ENCODE peak calls at places on chromosome 6, in four cellular contexts. O, J, G and E are unnamed samples.

GRCh38 chr6:39816744-39817143 is 24.6 kb downstream of the DAAM2 start:
- DNase-seq in O (no peak), J (peak), G (no peak), E (no peak)

GRCh38 chr6:31321820-31322219 is 35.2 kb downstream of the HLA-B start:
- DNase-seq in O (peak), J (no peak), G (no peak), E (peak)

GRCh38 chr6:146990821-146991798 is 213.1 kb upstream of the STXBP5 start:
- DNase-seq in O (no peak), J (peak), G (no peak), E (no peak)

GRCh38 chr6:53679446-53679933 is 13.9 kb upstream of the KLHL31 start:
- DNase-seq in O (peak), J (peak), G (peak), E (peak)

GRCh38 chr6:90811596-90812226 is 224.8 kb upstream of the MAP3K7 start:
- DNase-seq in O (no peak), J (no peak), G (no peak), E (no peak)

GRCh38 chr6:73121421-73121993 is 103.8 kb downstream of the KHDC1L start:
- DNase-seq in O (no peak), J (peak), G (no peak), E (peak)

GRCh38 chr6:2909718-2910117 is 6.6 kb upstream of the SERPINB9 start:
- DNase-seq in O (peak), J (peak), G (no peak), E (no peak)

GRCh38 chr6:69019832-69020231 is 384.8 kb downstream of the ADGRB3 start:
- DNase-seq in O (no peak), J (peak), G (no peak), E (peak)

GRCh38 chr6:81696505-81696904 is 56.0 kb downstream of the TENT5A start:
- DNase-seq in O (no peak), J (peak), G (no peak), E (no peak)

GRCh38 chr6:4608361-4609115 is 167.7 kb upstream of the CDYL start:
- DNase-seq in O (no peak), J (no peak), G (no peak), E (no peak)

GRCh38 chr6:38349795-38350194 is 289.9 kb downstream of the BTBD9 start:
- DNase-seq in O (no peak), J (peak), G (no peak), E (peak)

GRCh38 chr6:28263946-28264345 is 3.0 kb upstream of the ZSCAN26 start:
- DNase-seq in O (no peak), J (peak), G (no peak), E (no peak)

GRCh38 chr6:53530346-53530745 is 14.6 kb downstream of the GCLC start:
- DNase-seq in O (peak), J (peak), G (no peak), E (peak)

GRCh38 chr6:30646450-30647038 is 389 bp upstream of the C6orf136 start:
- DNase-seq in O (peak), J (no peak), G (peak), E (peak)

GRCh38 chr6:157613011-157613522 is 210.0 kb upstream of the SNX9 start:
- DNase-seq in O (no peak), J (peak), G (no peak), E (no peak)

GRCh38 chr6:166597711-166598440 is 11.4 kb upstream of the RAMACL start:
- DNase-seq in O (no peak), J (no peak), G (no peak), E (no peak)

GRCh38 chr6:124819340-124819739 is 142.9 kb upstream of the RNF217 start:
- DNase-seq in O (no peak), J (peak), G (no peak), E (no peak)

GRCh38 chr6:137402143-137402542 is 92.1 kb downstream of the OLIG3 start:
- DNase-seq in O (no peak), J (no peak), G (no peak), E (no peak)

GRCh38 chr6:112007805-112008204 is 46.1 kb upstream of the CCN6 start:
- DNase-seq in O (no peak), J (peak), G (no peak), E (no peak)

GRCh38 chr6:89311853-89312531 is 3.1 kb downstream of the GABRR2 start:
- DNase-seq in O (peak), J (peak), G (peak), E (peak)

GRCh38 chr6:142935553-142936517 is 9.1 kb downstream of the HIVEP2 start:
- DNase-seq in O (no peak), J (no peak), G (no peak), E (no peak)

GRCh38 chr6:73455865-73456629 is 4.0 kb upstream of the CGAS start:
- DNase-seq in O (no peak), J (peak), G (no peak), E (no peak)

GRCh38 chr6:154766993-154767392 is 33.8 kb downstream of the SCAF8 start:
- DNase-seq in O (no peak), J (peak), G (no peak), E (no peak)

GRCh38 chr6:71287038-71287437 is 1.6 kb upstream of the OGFRL1 start:
- DNase-seq in O (no peak), J (peak), G (no peak), E (no peak)

GRCh38 chr6:25788305-25788922 is 33.9 kb downstream of the SLC17A4 start:
- DNase-seq in O (peak), J (peak), G (peak), E (peak)

GRCh38 chr6:131510094-131510493 is 62.9 kb upstream of the ARG1 start:
- DNase-seq in O (peak), J (no peak), G (no peak), E (peak)

GRCh38 chr6:21999012-21999528 is 297.8 kb downstream of the PRL start:
- DNase-seq in O (no peak), J (peak), G (no peak), E (peak)

GRCh38 chr6:127554435-127555006 is 22.5 kb upstream of the C6orf58 start:
- DNase-seq in O (peak), J (peak), G (no peak), E (peak)

GRCh38 chr6:129647044-129647443 is 62.9 kb downstream of the ARHGAP18 start:
- DNase-seq in O (no peak), J (no peak), G (no peak), E (no peak)

GRCh38 chr6:161143663-161144430 is 130.0 kb downstream of the AGPAT4 start:
- DNase-seq in O (peak), J (no peak), G (no peak), E (no peak)

GRCh38 chr6:9540126-9540525 is 874.7 kb downstream of the TFAP2A start:
- DNase-seq in O (no peak), J (peak), G (no peak), E (no peak)

GRCh38 chr6:7165002-7165735 is 57.4 kb downstream of the RREB1 start:
- DNase-seq in O (no peak), J (peak), G (no peak), E (peak)

GRCh38 chr6:118377711-118378414 is 170.2 kb upstream of the PLN start:
- DNase-seq in O (peak), J (no peak), G (peak), E (peak)

GRCh38 chr6:96877151-96877550 is 20.5 kb downstream of the NDUFAF4 start:
- DNase-seq in O (no peak), J (no peak), G (no peak), E (no peak)

GRCh38 chr6:100504786-100505737 is 40.3 kb upstream of the SIM1 start:
- DNase-seq in O (no peak), J (peak), G (no peak), E (peak)

GRCh38 chr6:7172605-7173185 is 64.9 kb downstream of the RREB1 start:
- DNase-seq in O (no peak), J (peak), G (no peak), E (no peak)

GRCh38 chr6:22025468-22026159 is 271.2 kb downstream of the PRL start:
- DNase-seq in O (peak), J (peak), G (peak), E (peak)

GRCh38 chr6:87375315-87375714 is 30.7 kb downstream of the C6orf163 start:
- DNase-seq in O (no peak), J (no peak), G (no peak), E (no peak)

GRCh38 chr6:152532556-152533422 is 104.4 kb downstream of the SYNE1 start:
- DNase-seq in O (no peak), J (no peak), G (no peak), E (no peak)
- H3K56ac ChIP-seq in O (no peak), J (no peak), G (no peak), E (no peak)

GRCh38 chr6:52190409-52190808 is 4.2 kb downstream of the IL17A start:
- DNase-seq in O (no peak), J (no peak), G (no peak), E (no peak)
- H3K56ac ChIP-seq in O (no peak), J (no peak), G (no peak), E (no peak)

GRCh38 chr6:17602888-17603287 is 2.8 kb downstream of the FAM8A1 start:
- DNase-seq in O (no peak), J (no peak), G (no peak), E (no peak)
- H3K56ac ChIP-seq in O (no peak), J (no peak), G (no peak), E (no peak)

DNA sequence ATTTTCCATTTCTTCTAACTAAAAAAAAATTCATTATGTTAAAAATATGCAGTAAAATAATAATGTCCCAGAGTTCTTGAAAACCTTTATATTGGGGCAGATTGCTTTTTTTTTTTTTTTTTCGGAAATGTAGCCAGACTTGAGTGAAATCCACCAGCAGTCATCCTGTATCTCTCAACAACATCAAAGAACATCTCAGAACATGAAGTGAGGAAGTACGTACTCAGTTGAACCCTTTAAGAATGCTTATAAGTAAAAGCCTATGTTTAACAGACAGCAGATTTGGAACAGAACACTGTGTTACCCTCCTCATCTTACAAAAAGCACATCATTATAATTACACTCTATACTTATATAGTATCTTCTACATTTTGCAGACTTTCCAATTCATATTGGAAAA is 51.0 kb upstream of the SUPT3H start:
- DNase-seq in O (no peak), J (no peak), G (no peak), E (no peak)
- H3K56ac ChIP-seq in O (no peak), J (no peak), G (no peak), E (no peak)

GRCh38 chr6:16168858-16169257 is 40.0 kb downstream of the MYLIP start:
- DNase-seq in O (no peak), J (peak), G (no peak), E (peak)
- H3K56ac ChIP-seq in O (no peak), J (no peak), G (no peak), E (no peak)

GRCh38 chr6:34586327-34587040 is 30.4 kb upstream of the SPDEF start:
- DNase-seq in O (no peak), J (no peak), G (no peak), E (no peak)

GRCh38 chr6:34589140-34589539 is 33.0 kb upstream of the SPDEF start:
- DNase-seq in O (no peak), J (no peak), G (no peak), E (no peak)

GRCh38 chr6:34589633-34590139 is 33.6 kb upstream of the SPDEF start:
- DNase-seq in O (no peak), J (no peak), G (no peak), E (peak)

GRCh38 chr6:34587325-34587724 is 31.2 kb upstream of the SPDEF start:
- DNase-seq in O (no peak), J (no peak), G (no peak), E (no peak)

GRCh38 chr6:34587851-34588250 is 31.7 kb upstream of the SPDEF start:
- DNase-seq in O (no peak), J (no peak), G (no peak), E (no peak)
- H3K56ac ChIP-seq in O (no peak), J (no peak), G (no peak), E (no peak)

GRCh38 chr6:55562318-55562717 is 16.7 kb downstream of the HMGCLL1 start:
- DNase-seq in O (no peak), J (no peak), G (no peak), E (no peak)
- H3K56ac ChIP-seq in O (no peak), J (no peak), G (no peak), E (no peak)